ENCODE peak calls at places on chromosomes 11 and 22, in five cellular contexts. One of them, this sample, is unnamed.

GRCh38 chr11:59173964-59174663 is 2.2 kb downstream of the DTX4 start:
- DNase-seq in mesenchymal stem cell: peak; percentile 64
- DNase-seq in A549: no peak
- DNase-seq in naive thymus-derived CD4-positive, alpha-beta T cell: no peak
- DNase-seq in cardiac fibroblast: peak; percentile 30
- DNase-seq in this sample: no peak

GRCh38 chr11:69638941-69639681 is 1.8 kb upstream of the CCND1 start:
- DNase-seq in mesenchymal stem cell: peak; percentile 97
- DNase-seq in A549: peak; percentile 81
- DNase-seq in naive thymus-derived CD4-positive, alpha-beta T cell: no peak
- DNase-seq in cardiac fibroblast: peak; percentile 97
- DNase-seq in this sample: peak; percentile 71

GRCh38 chr11:28049338-28050216 is 58.4 kb downstream of the KIF18A start:
- DNase-seq in mesenchymal stem cell: peak; percentile 71
- DNase-seq in A549: peak; percentile 8
- DNase-seq in naive thymus-derived CD4-positive, alpha-beta T cell: no peak
- DNase-seq in cardiac fibroblast: peak; percentile 6
- DNase-seq in this sample: no peak

GRCh38 chr11:96241351-96241841 is 101.6 kb downstream of the MAML2 start:
- DNase-seq in mesenchymal stem cell: no peak
- DNase-seq in A549: no peak
- DNase-seq in naive thymus-derived CD4-positive, alpha-beta T cell: no peak
- DNase-seq in cardiac fibroblast: no peak
- DNase-seq in this sample: no peak

GRCh38 chr22:48945621-48946458 is 881.8 kb downstream of the BRD1 start:
- DNase-seq in mesenchymal stem cell: no peak
- DNase-seq in A549: no peak
- DNase-seq in naive thymus-derived CD4-positive, alpha-beta T cell: no peak
- DNase-seq in cardiac fibroblast: no peak
- DNase-seq in this sample: no peak

GRCh38 chr11:1868056-1868635 is 15.3 kb downstream of the LSP1 start:
- DNase-seq in mesenchymal stem cell: no peak
- DNase-seq in A549: no peak
- DNase-seq in naive thymus-derived CD4-positive, alpha-beta T cell: no peak
- DNase-seq in cardiac fibroblast: no peak
- DNase-seq in this sample: no peak

GRCh38 chr22:19719488-19720021 is 3.8 kb upstream of the GP1BB start:
- DNase-seq in mesenchymal stem cell: no peak
- DNase-seq in A549: no peak
- DNase-seq in naive thymus-derived CD4-positive, alpha-beta T cell: no peak
- DNase-seq in cardiac fibroblast: no peak
- DNase-seq in this sample: no peak

GRCh38 chr11:330307-330693 is 9.6 kb upstream of the IFITM3 start:
- DNase-seq in mesenchymal stem cell: no peak
- DNase-seq in A549: no peak
- DNase-seq in naive thymus-derived CD4-positive, alpha-beta T cell: no peak
- DNase-seq in cardiac fibroblast: no peak
- DNase-seq in this sample: no peak

GRCh38 chr22:17815703-17816254 is 41.5 kb upstream of the BID start:
- DNase-seq in mesenchymal stem cell: no peak
- DNase-seq in A549: no peak
- DNase-seq in naive thymus-derived CD4-positive, alpha-beta T cell: no peak
- DNase-seq in cardiac fibroblast: no peak
- DNase-seq in this sample: no peak

GRCh38 chr11:118012083-118012669 is 26.0 kb downstream of the IL10RA start:
- DNase-seq in mesenchymal stem cell: peak; percentile 22
- DNase-seq in A549: no peak
- DNase-seq in naive thymus-derived CD4-positive, alpha-beta T cell: no peak
- DNase-seq in cardiac fibroblast: no peak
- DNase-seq in this sample: peak; percentile 23

GRCh38 chr22:41003041-41003440 is 51.9 kb downstream of the RBX1 start:
- DNase-seq in mesenchymal stem cell: no peak
- DNase-seq in A549: no peak
- DNase-seq in naive thymus-derived CD4-positive, alpha-beta T cell: no peak
- DNase-seq in cardiac fibroblast: no peak
- DNase-seq in this sample: no peak

GRCh38 chr11:86510674-86511073 is 136.0 kb downstream of the CCDC81 start:
- DNase-seq in mesenchymal stem cell: no peak
- DNase-seq in A549: no peak
- DNase-seq in naive thymus-derived CD4-positive, alpha-beta T cell: no peak
- DNase-seq in cardiac fibroblast: no peak
- DNase-seq in this sample: no peak

GRCh38 chr11:10604340-10604748 is 35.9 kb upstream of the LYVE1 start:
- DNase-seq in mesenchymal stem cell: peak; percentile 92
- DNase-seq in A549: no peak
- DNase-seq in naive thymus-derived CD4-positive, alpha-beta T cell: no peak
- DNase-seq in cardiac fibroblast: peak; percentile 60
- DNase-seq in this sample: no peak

GRCh38 chr22:25448435-25449051 is 115.9 kb upstream of the GRK3 start:
- DNase-seq in mesenchymal stem cell: peak; percentile 55
- DNase-seq in A549: peak; percentile 7
- DNase-seq in naive thymus-derived CD4-positive, alpha-beta T cell: no peak
- DNase-seq in cardiac fibroblast: peak; percentile 26
- DNase-seq in this sample: no peak

GRCh38 chr22:38144025-38144405 is 33.5 kb upstream of the BAIAP2L2 start:
- DNase-seq in mesenchymal stem cell: no peak
- DNase-seq in A549: peak; percentile 25
- DNase-seq in naive thymus-derived CD4-positive, alpha-beta T cell: no peak
- DNase-seq in cardiac fibroblast: no peak
- DNase-seq in this sample: no peak

GRCh38 chr22:23762866-23763578 is at the start of gene C22orf15:
- DNase-seq in mesenchymal stem cell: peak; percentile 58
- DNase-seq in A549: no peak
- DNase-seq in naive thymus-derived CD4-positive, alpha-beta T cell: no peak
- DNase-seq in cardiac fibroblast: peak; percentile 64
- DNase-seq in this sample: no peak

GRCh38 chr11:65976216-65977176 is 15.0 kb downstream of the SART1 start:
- DNase-seq in mesenchymal stem cell: no peak
- DNase-seq in A549: no peak
- DNase-seq in naive thymus-derived CD4-positive, alpha-beta T cell: no peak
- DNase-seq in cardiac fibroblast: no peak
- DNase-seq in this sample: no peak

GRCh38 chr22:37080838-37081237 is 28.7 kb downstream of the TMPRSS6 start:
- DNase-seq in mesenchymal stem cell: no peak
- DNase-seq in A549: no peak
- DNase-seq in naive thymus-derived CD4-positive, alpha-beta T cell: no peak
- DNase-seq in cardiac fibroblast: no peak
- DNase-seq in this sample: no peak

GRCh38 chr11:130314184-130314748 is 451 bp downstream of the ZBTB44 start:
- DNase-seq in mesenchymal stem cell: no peak
- DNase-seq in A549: peak; percentile 29
- DNase-seq in naive thymus-derived CD4-positive, alpha-beta T cell: peak; percentile 73
- DNase-seq in cardiac fibroblast: peak; percentile 57
- DNase-seq in this sample: no peak

GRCh38 chr11:6402061-6402470 is 11.8 kb downstream of the SMPD1 start:
- DNase-seq in mesenchymal stem cell: no peak
- DNase-seq in A549: no peak
- DNase-seq in naive thymus-derived CD4-positive, alpha-beta T cell: no peak
- DNase-seq in cardiac fibroblast: no peak
- DNase-seq in this sample: no peak

GRCh38 chr11:74479340-74480123 is 12.2 kb upstream of the KCNE3 start:
- DNase-seq in mesenchymal stem cell: no peak
- DNase-seq in A549: no peak
- DNase-seq in naive thymus-derived CD4-positive, alpha-beta T cell: no peak
- DNase-seq in cardiac fibroblast: no peak
- DNase-seq in this sample: no peak

DNA sequence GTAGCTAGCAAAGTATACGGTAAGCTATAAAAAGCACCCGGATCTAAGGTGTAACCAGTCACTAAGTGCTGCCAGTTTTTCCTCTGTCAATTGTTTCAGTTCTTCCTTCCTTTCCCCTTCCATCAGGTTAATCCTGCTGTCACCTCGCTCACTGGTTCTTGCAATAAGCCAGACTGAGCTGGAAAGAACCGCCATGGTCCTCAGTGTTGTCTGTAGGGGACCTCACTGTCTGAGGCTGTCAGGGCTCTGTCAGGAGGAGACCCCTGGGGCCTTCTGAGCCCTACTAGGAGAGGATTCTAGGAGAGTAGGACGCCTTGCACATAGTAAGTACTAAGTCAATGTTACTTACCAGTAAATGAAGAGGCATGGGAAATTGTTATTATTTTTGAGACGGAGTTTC is 1.4 kb upstream of the TBC1D22A start:
- DNase-seq in mesenchymal stem cell: no peak
- DNase-seq in A549: no peak
- DNase-seq in naive thymus-derived CD4-positive, alpha-beta T cell: no peak
- DNase-seq in cardiac fibroblast: no peak
- DNase-seq in this sample: no peak
- H3K4me3 ChIP-seq in mesenchymal stem cell: peak overlapping the region; percentile 99
- H3K4me3 ChIP-seq in A549: peak overlapping the region; percentile 98
- H3K4me3 ChIP-seq in naive thymus-derived CD4-positive, alpha-beta T cell: no peak overlapping the region
- H3K4me3 ChIP-seq in cardiac fibroblast: no peak overlapping the region
- H3K4me3 ChIP-seq in this sample: no peak overlapping the region

GRCh38 chr22:46735747-46736608 is 2.1 kb downstream of the CERK start:
- DNase-seq in mesenchymal stem cell: peak; percentile 7
- DNase-seq in A549: no peak
- DNase-seq in naive thymus-derived CD4-positive, alpha-beta T cell: no peak
- DNase-seq in cardiac fibroblast: no peak
- DNase-seq in this sample: no peak
- H3K4me3 ChIP-seq in mesenchymal stem cell: peak overlapping the region; percentile 86
- H3K4me3 ChIP-seq in A549: no peak overlapping the region
- H3K4me3 ChIP-seq in naive thymus-derived CD4-positive, alpha-beta T cell: peak overlapping the region; percentile 82
- H3K4me3 ChIP-seq in cardiac fibroblast: no peak overlapping the region
- H3K4me3 ChIP-seq in this sample: no peak overlapping the region

DNA sequence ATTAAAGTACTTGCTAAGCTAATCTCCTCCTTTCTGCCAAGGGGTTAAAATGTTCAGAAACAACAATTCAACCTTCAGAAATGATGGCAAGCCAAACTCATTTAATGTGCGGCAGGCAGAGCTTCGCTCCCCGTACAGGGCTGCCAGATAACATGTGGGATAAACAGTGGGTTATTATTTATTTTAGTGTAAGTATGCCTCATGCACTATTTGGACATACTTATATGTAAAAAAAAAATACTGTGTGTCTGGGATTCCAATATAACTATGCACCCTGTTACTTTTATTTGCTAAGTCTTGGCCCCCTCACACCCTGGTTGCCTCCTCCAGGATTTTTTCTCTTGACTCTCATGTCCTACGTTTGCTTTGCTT is 86.4 kb upstream of the SHANK2 start:
- DNase-seq in mesenchymal stem cell: no peak
- DNase-seq in A549: no peak
- DNase-seq in naive thymus-derived CD4-positive, alpha-beta T cell: no peak
- DNase-seq in cardiac fibroblast: no peak
- DNase-seq in this sample: no peak
- H3K4me3 ChIP-seq in mesenchymal stem cell: peak overlapping the region; percentile 63
- H3K4me3 ChIP-seq in A549: no peak overlapping the region
- H3K4me3 ChIP-seq in naive thymus-derived CD4-positive, alpha-beta T cell: no peak overlapping the region
- H3K4me3 ChIP-seq in cardiac fibroblast: no peak overlapping the region
- H3K4me3 ChIP-seq in this sample: no peak overlapping the region

DNA sequence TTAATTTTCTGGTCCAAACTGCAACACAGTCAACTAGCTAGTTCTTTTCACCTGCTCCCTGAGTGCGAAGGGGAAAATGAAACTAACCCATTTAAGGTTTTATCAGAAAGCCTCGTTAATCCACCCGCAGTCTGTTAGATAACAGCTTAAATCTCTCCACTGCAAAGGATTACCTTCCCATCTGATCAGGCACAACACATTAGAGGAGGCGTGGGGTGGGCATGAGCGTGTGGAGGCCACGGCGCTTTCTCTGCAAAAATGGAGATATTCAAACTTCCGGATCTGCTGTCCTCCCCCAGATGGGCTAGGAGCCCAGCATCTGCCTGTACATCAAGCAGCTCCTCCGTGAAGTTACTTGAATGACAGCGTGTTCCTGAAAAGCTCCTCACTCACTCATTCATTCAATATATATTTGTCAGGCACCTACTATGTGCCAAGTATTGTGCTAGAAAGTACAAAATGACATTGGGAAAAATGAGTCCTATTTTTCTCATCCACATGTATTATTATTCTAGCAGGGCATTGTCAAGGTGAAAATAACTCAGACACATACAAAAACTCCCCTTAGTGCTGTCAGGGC is 13.5 kb upstream of the ANKK1 start:
- DNase-seq in mesenchymal stem cell: no peak
- DNase-seq in A549: no peak
- DNase-seq in naive thymus-derived CD4-positive, alpha-beta T cell: no peak
- DNase-seq in cardiac fibroblast: no peak
- DNase-seq in this sample: no peak
- H3K4me3 ChIP-seq in mesenchymal stem cell: no peak overlapping the region
- H3K4me3 ChIP-seq in A549: no peak overlapping the region
- H3K4me3 ChIP-seq in naive thymus-derived CD4-positive, alpha-beta T cell: no peak overlapping the region
- H3K4me3 ChIP-seq in cardiac fibroblast: no peak overlapping the region
- H3K4me3 ChIP-seq in this sample: no peak overlapping the region

DNA sequence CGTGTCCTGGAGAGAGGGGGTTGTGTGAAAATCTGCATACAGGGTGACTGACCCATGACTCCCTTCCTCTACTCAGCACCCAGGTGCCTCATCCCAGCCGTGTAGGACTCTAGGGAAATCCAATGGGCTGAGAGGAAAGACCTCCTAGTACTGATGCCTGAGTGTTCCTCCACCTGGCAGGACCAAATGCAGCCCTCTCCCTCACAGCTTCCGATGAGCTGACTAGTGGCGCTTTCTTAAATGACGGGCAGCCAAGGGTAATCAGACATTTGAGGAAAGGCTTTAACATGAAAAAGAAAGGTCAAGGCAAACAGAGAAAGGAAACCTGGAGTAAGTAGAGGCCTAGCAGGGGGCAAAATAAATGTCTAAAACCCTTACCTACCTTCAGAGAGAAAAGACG is 5.0 kb upstream of the KCNJ1 start:
- DNase-seq in mesenchymal stem cell: no peak
- DNase-seq in A549: no peak
- DNase-seq in naive thymus-derived CD4-positive, alpha-beta T cell: no peak
- DNase-seq in cardiac fibroblast: no peak
- DNase-seq in this sample: no peak
- H3K4me3 ChIP-seq in mesenchymal stem cell: no peak overlapping the region
- H3K4me3 ChIP-seq in A549: no peak overlapping the region
- H3K4me3 ChIP-seq in naive thymus-derived CD4-positive, alpha-beta T cell: no peak overlapping the region
- H3K4me3 ChIP-seq in cardiac fibroblast: no peak overlapping the region
- H3K4me3 ChIP-seq in this sample: no peak overlapping the region

GRCh38 chr11:80197155-80197554 is 756.3 kb upstream of the TENM4 start:
- DNase-seq in mesenchymal stem cell: no peak
- DNase-seq in A549: no peak
- DNase-seq in naive thymus-derived CD4-positive, alpha-beta T cell: no peak
- DNase-seq in cardiac fibroblast: no peak
- DNase-seq in this sample: no peak
- H3K4me3 ChIP-seq in mesenchymal stem cell: no peak overlapping the region
- H3K4me3 ChIP-seq in A549: no peak overlapping the region
- H3K4me3 ChIP-seq in naive thymus-derived CD4-positive, alpha-beta T cell: no peak overlapping the region
- H3K4me3 ChIP-seq in cardiac fibroblast: no peak overlapping the region
- H3K4me3 ChIP-seq in this sample: no peak overlapping the region